ENCODE peak calls at places on chromosomes 16 and 17, in seven cellular contexts. D is GOT3; K is stimulated activated CD8-positive, alpha-beta memory T cell treated with anti-CD3 and anti-CD28 coated beads, Interleukin-4, amount 100 ng/mL, for 1 hour; V is Right ventricle myocardium superior; C is left colon; R is A549; Z is AG04449. S is an unnamed sample.

GRCh38 chr16:425082-425718 is at the start of gene RAB11FIP3:
- DNase-seq in R (peak; percentile 87), D (peak; percentile 16), K (peak; percentile 69), V (peak; percentile 92), Z (no peak), C (peak; percentile 76), S (peak; percentile 80)

GRCh38 chr17:9434502-9435113 is 141.0 kb downstream of the STX8 start:
- DNase-seq in C (no peak), D (no peak), K (no peak), R (no peak), Z (no peak), V (no peak), S (no peak)

GRCh38 chr17:8006836-8007680 is 4.6 kb downstream of the GUCY2D start:
- DNase-seq in Z (no peak), K (no peak), V (no peak), R (no peak), D (no peak), C (no peak), S (no peak)

GRCh38 chr17:34584805-34585416 is 5.5 kb downstream of the TMEM132E start:
- DNase-seq in C (no peak), D (no peak), Z (no peak), V (no peak), R (peak; percentile 28), K (no peak), S (no peak)

GRCh38 chr17:7047566-7047965 is 3.7 kb upstream of the SLC16A11 start:
- DNase-seq in V (no peak), K (no peak), Z (no peak), R (no peak), D (no peak), C (no peak), S (no peak)

GRCh38 chr17:259341-259976 is 78.0 kb upstream of the DOC2B start:
- DNase-seq in R (no peak), K (no peak), D (no peak), V (no peak), C (no peak), Z (no peak), S (no peak)

GRCh38 chr17:81959362-81960129 is 1.4 kb downstream of the NOTUM start:
- DNase-seq in Z (no peak), R (peak; percentile 65), D (peak; percentile 28), K (peak; percentile 67), V (peak; percentile 87), C (no peak), S (peak; percentile 95)

GRCh38 chr17:75757086-75757681 is 7.8 kb downstream of the GALK1 start:
- DNase-seq in R (no peak), V (no peak), D (no peak), Z (no peak), K (no peak), C (no peak), S (peak; percentile 74)

GRCh38 chr16:2737238-2737605 is 15.2 kb upstream of the SRRM2 start:
- DNase-seq in Z (no peak), D (no peak), K (no peak), V (peak; percentile 27), C (no peak), R (no peak), S (no peak)

GRCh38 chr17:28471127-28471453 is 2.4 kb upstream of the SLC13A2 start:
- DNase-seq in R (no peak), V (no peak), Z (no peak), K (no peak), D (no peak), C (no peak), S (no peak)

GRCh38 chr17:41910701-41911391 is 7.9 kb downstream of the ACLY start:
- DNase-seq in Z (peak; percentile 93), R (peak; percentile 98), K (no peak), C (no peak), D (peak; percentile 7), V (no peak), S (no peak)

GRCh38 chr17:75367312-75367711 is 38.2 kb downstream of the GRB2 start:
- DNase-seq in Z (no peak), V (no peak), C (no peak), K (no peak), R (peak; percentile 40), D (no peak), S (no peak)

GRCh38 chr17:17698869-17699351 is 17.7 kb downstream of the RAI1 start:
- DNase-seq in Z (no peak), V (no peak), D (no peak), R (no peak), C (no peak), K (no peak), S (no peak)

GRCh38 chr16:85078176-85078700 is 34.0 kb downstream of the CIBAR2 start:
- DNase-seq in Z (no peak), C (no peak), V (no peak), K (no peak), R (no peak), D (no peak), S (no peak)

GRCh38 chr17:20988896-20989295 is 53.9 kb downstream of the USP22 start:
- DNase-seq in Z (no peak), K (no peak), C (no peak), D (no peak), R (no peak), V (no peak), S (no peak)